ENCODE peak calls at places on chromosomes 4 and X, in six cellular contexts. K, N, Q, S, F and X are unnamed samples.
A peak's percentile ranks its signal among the peaks of the same experiment; 100 is the strongest.

GRCh38 chrX:130100180-130100579 is 10.1 kb downstream of the ELF4 start:
- DNase-seq in S (no peak), K (no peak), F (no peak), N (peak; percentile 71), Q (no peak), X (no peak)

GRCh38 chr4:100566396-100566795 is 48.6 kb upstream of the EMCN start:
- DNase-seq in S (no peak), N (no peak), Q (no peak), F (no peak), K (no peak), X (no peak)

GRCh38 chrX:13064599-13065143 is 20.3 kb upstream of the FAM9C start:
- DNase-seq in F (no peak), N (no peak), Q (no peak), S (peak; percentile 79), K (no peak), X (peak; percentile 78)

GRCh38 chrX:68627986-68628385 is 19.5 kb upstream of the STARD8 start:
- DNase-seq in Q (no peak), K (no peak), S (no peak), F (no peak), N (no peak), X (no peak)

GRCh38 chrX:154534526-154535322 is 11.9 kb downstream of the G6PD start:
- DNase-seq in K (peak; percentile 63), F (peak; percentile 38), Q (peak; percentile 56), S (peak; percentile 89), N (peak; percentile 89), X (peak; percentile 92)

GRCh38 chr4:185932491-185932890 is 120.5 kb upstream of the SORBS2 start:
- DNase-seq in Q (no peak), K (no peak), N (no peak), S (no peak), F (no peak), X (no peak)

GRCh38 chrX:70033348-70033747 is 16.4 kb downstream of the AWAT2 start:
- DNase-seq in F (no peak), K (peak; percentile 61), Q (peak; percentile 3), S (peak; percentile 40), N (peak; percentile 54), X (peak; percentile 60)

GRCh38 chr4:37641352-37641751 is 44.8 kb downstream of the RELL1 start:
- DNase-seq in N (no peak), F (no peak), Q (no peak), K (no peak), S (no peak), X (no peak)

GRCh38 chrX:15242899-15243555 is 26.9 kb downstream of the ASB9 start:
- DNase-seq in S (peak; percentile 69), K (peak; percentile 55), F (peak; percentile 17), N (peak; percentile 62), Q (peak; percentile 12), X (peak; percentile 45)

GRCh38 chr4:6265546-6265945 is 4.1 kb upstream of the WFS1 start:
- DNase-seq in Q (no peak), S (no peak), N (no peak), K (no peak), F (no peak), X (no peak)

GRCh38 chr4:148344382-148344781 is 97.8 kb downstream of the NR3C2 start:
- DNase-seq in K (peak; percentile 29), S (no peak), Q (no peak), F (no peak), N (no peak), X (no peak)

GRCh38 chrX:153598541-153599191 is at the start of gene CCNQ:
- DNase-seq in F (no peak), N (peak; percentile 40), K (peak; percentile 26), S (peak; percentile 32), Q (no peak), X (peak; percentile 57)

GRCh38 chrX:83160096-83160495 is 348.0 kb upstream of the POU3F4 start:
- DNase-seq in Q (no peak), K (no peak), N (no peak), F (no peak), S (no peak), X (peak; percentile 6)

GRCh38 chr4:143482753-143483362 is 30.6 kb upstream of the SMARCA5 start:
- DNase-seq in K (peak; percentile 74), Q (peak; percentile 16), S (peak; percentile 47), N (peak; percentile 56), F (no peak), X (peak; percentile 27)

GRCh38 chrX:110420771-110421498 is 62.3 kb downstream of the RTL9 start:
- DNase-seq in S (peak; percentile 47), N (peak; percentile 56), Q (no peak), F (no peak), K (no peak), X (peak; percentile 22)

GRCh38 chr4:71240094-71240493 is 98.7 kb upstream of the SLC4A4 start:
- DNase-seq in N (no peak), F (no peak), K (no peak), Q (no peak), S (no peak), X (no peak)

GRCh38 chrX:140710710-140711109 is 1.2 kb downstream of the LINC00632 start:
- DNase-seq in N (no peak), Q (no peak), S (no peak), F (no peak), K (no peak), X (no peak)

GRCh38 chrX:69795702-69796101 is 179.8 kb downstream of the EDA start:
- DNase-seq in S (no peak), K (no peak), F (no peak), Q (no peak), N (no peak), X (no peak)

GRCh38 chr4:119105605-119106004 is 30.0 kb upstream of the MYOZ2 start:
- DNase-seq in K (peak; percentile 32), S (no peak), Q (no peak), N (no peak), F (no peak), X (peak; percentile 43)

GRCh38 chrX:46506076-46506475 is 39.1 kb downstream of the ZNF674 start:
- DNase-seq in Q (no peak), N (no peak), F (no peak), K (no peak), S (no peak), X (no peak)

GRCh38 chr4:3416270-3416669 is 25.5 kb upstream of the HGFAC start:
- DNase-seq in Q (no peak), S (no peak), N (no peak), F (no peak), K (no peak), X (no peak)

GRCh38 chr4:88378691-88379559 is at the start of gene HERC6:
- DNase-seq in N (peak; percentile 55), Q (peak; percentile 83), K (peak; percentile 81), F (peak; percentile 84), S (peak; percentile 83), X (peak; percentile 95)

GRCh38 chr4:172596206-172596605 is 572.4 kb upstream of the GALNT7 start:
- DNase-seq in N (no peak), K (no peak), Q (no peak), F (no peak), S (peak; percentile 4), X (no peak)

GRCh38 chrX:24990585-24990984 is 25.2 kb downstream of the ARX start:
- DNase-seq in N (no peak), Q (no peak), F (no peak), K (no peak), S (no peak), X (no peak)

GRCh38 chr4:3436798-3437581 is 4.8 kb upstream of the HGFAC start:
- DNase-seq in N (no peak), S (peak; percentile 76), Q (no peak), F (peak; percentile 4), K (peak; percentile 46), X (no peak)

GRCh38 chrX:82748901-82749505 is 759.1 kb upstream of the POU3F4 start:
- DNase-seq in N (no peak), Q (no peak), K (no peak), S (no peak), F (no peak), X (no peak)

GRCh38 chrX:79259073-79259689 is 108.0 kb downstream of the ITM2A start:
- DNase-seq in K (no peak), F (peak; percentile 99), N (no peak), S (no peak), Q (no peak), X (peak; percentile 78)
- TF ChIP-seq MYC in K (no peak), F (no peak), N (no peak), S (no peak), Q (no peak), X (no peak)

DNA sequence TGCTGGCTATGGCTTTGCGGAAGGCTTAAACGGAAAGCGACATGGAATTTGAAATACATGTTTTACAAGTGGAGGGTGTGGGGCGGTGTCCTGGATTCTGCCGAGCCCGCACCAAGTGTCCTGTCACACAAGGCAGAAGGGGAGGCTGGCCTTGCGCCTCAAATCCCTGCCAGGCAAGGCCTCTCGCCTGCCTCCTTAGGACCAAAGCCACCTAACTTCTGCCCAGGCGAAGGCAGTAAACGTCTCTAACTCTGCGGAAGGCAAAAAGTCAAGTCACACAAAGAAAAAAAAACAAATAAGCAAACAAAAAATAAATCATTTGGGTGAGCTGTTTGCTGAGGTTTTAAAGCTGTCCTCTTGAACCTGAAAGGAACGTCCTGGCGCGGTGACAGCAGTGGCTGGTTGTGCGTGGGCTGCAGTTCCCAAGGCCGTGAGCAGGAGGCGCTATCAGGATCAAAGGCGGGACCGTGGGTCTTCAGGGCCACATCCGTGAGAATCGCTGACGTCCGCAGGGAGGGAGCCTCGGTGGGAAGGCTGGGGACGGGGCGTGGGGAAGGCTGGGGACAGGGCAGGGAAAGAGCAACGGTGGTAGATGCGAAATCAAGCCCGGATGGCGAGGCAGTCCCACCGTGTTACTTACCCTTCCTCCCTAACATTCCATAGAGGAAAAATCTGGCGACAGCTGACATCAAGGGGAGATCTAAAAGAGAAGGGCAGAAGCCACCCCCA is 99.1 kb downstream of the TRAPPC11 start:
- DNase-seq in K (no peak), S (peak; percentile 17), N (peak; percentile 13), Q (no peak), F (no peak), X (no peak)
- TF ChIP-seq CTCF in K (peak; percentile 22), S (no peak), N (peak; percentile 25), Q (peak; percentile 40), F (peak; percentile 9), X (no peak)

GRCh38 chrX:107676559-107677378 is 48.5 kb downstream of the PRPS1 start:
- DNase-seq in F (no peak), N (peak; percentile 86), Q (no peak), K (peak; percentile 82), S (peak; percentile 88), X (peak; percentile 94)
- TF ChIP-seq POLR2A in F (peak; percentile 75), N (peak; percentile 72), Q (no peak), K (no peak), S (peak; percentile 34), X (peak; percentile 60)

DNA sequence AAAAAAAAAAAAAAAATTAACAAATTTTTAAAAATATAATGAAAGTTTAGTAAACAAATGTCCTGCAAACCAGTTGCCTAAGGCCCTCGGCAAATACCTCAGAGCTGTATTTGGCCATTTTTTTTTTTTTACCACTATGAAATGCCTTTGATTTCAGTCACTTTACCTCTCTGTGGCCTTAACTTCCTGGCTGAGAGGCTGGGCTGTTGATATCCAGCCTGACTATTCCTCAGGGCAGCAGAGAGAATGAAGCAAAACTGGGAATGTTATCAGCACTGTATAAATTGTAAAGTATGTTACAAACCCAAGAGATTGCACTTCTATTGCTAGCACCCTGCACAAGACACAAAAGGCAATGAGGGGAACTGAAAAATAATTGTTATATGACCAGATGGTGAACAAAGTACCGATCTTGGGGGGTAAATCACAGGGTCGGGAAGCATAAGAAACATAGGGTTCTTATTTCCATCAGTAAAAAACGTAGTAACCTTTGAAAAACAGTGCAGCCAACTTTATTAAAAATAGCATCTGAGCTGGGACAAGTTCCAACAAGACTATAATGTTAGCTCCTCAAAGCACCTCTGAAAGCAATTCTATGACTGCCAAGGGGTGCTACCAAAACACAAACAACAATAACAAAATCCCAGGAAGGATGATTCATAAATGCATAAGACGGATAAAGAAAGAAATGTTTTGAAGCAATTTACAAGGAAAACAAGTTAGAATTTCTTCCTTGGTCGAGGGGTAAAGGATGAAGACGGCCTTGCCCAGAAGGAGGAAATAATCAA is 18.1 kb downstream of the USP46 start:
- DNase-seq in K (peak; percentile 75), N (no peak), F (no peak), Q (no peak), S (no peak), X (no peak)
- TF ChIP-seq MYC in K (no peak), N (no peak), F (no peak), Q (no peak), S (no peak), X (no peak)